ENCODE peak calls at places on chromosome 13, in eight cellular contexts. Z is left lobe of liver; R is HFF-Myc; V is amniotic epithelial cell; C is NK-92 treated with Interleukin-12 subunit alpha and Interleukin-12 subunit beta, amount 100 ng/mL, for 24 hours; U is heart right ventricle; D is Daoy; M is AG09319. A is an unnamed sample.

GRCh38 chr13:47519626-47520025 is 481.4 kb downstream of the SUCLA2 start:
- DNase-seq in U (no peak), C (no peak), D (no peak), M (no peak), Z (no peak), V (no peak), R (no peak), A (no peak)

GRCh38 chr13:113093580-113094409 is 11.8 kb upstream of the F7 start:
- DNase-seq in D (no peak), R (no peak), U (no peak), C (no peak), Z (no peak), V (no peak), M (no peak), A (no peak)

GRCh38 chr13:39341238-39341637 is 261.8 kb downstream of the LHFPL6 start:
- DNase-seq in Z (no peak), R (no peak), M (no peak), C (no peak), U (no peak), D (no peak), V (no peak), A (no peak)

GRCh38 chr13:29436721-29437250 is 158.7 kb downstream of the SLC7A1 start:
- DNase-seq in V (peak), R (no peak), D (peak), U (no peak), Z (no peak), C (no peak), M (no peak), A (no peak)

GRCh38 chr13:72556945-72557344 is 170.5 kb downstream of the MZT1 start:
- DNase-seq in Z (no peak), C (no peak), R (no peak), V (no peak), D (no peak), U (no peak), M (no peak), A (no peak)

GRCh38 chr13:59690857-59691500 is 472.7 kb downstream of the DIAPH3 start:
- DNase-seq in M (no peak), Z (no peak), U (no peak), C (no peak), R (no peak), V (peak), D (no peak), A (no peak)

GRCh38 chr13:85314686-85315085 is 484.5 kb downstream of the SLITRK6 start:
- DNase-seq in M (no peak), V (no peak), C (no peak), U (no peak), R (no peak), D (no peak), Z (no peak), A (no peak)

GRCh38 chr13:83327091-83327490 is 555.2 kb downstream of the SLITRK1 start:
- DNase-seq in D (no peak), C (no peak), U (no peak), R (no peak), V (no peak), M (no peak), Z (no peak), A (no peak)

GRCh38 chr13:51420681-51421476 is 32.0 kb downstream of the INTS6 start:
- DNase-seq in D (no peak), C (no peak), Z (no peak), V (no peak), M (no peak), R (no peak), U (no peak), A (no peak)

GRCh38 chr13:42895781-42896180 is 96.3 kb downstream of the EPSTI1 start:
- DNase-seq in C (no peak), M (no peak), D (no peak), Z (no peak), U (no peak), R (no peak), V (peak), A (no peak)

GRCh38 chr13:29754486-29754806 is 96.0 kb downstream of the UBL3 start:
- DNase-seq in U (no peak), C (no peak), V (peak), M (no peak), D (peak), R (no peak), Z (no peak), A (no peak)

GRCh38 chr13:42151781-42152180 is 103.3 kb downstream of the DGKH start:
- DNase-seq in R (no peak), V (no peak), D (no peak), C (no peak), M (no peak), U (no peak), Z (no peak), A (no peak)

GRCh38 chr13:112510002-112510780 is 77.8 kb downstream of the TUBGCP3 start:
- DNase-seq in R (peak), M (peak), D (peak), U (peak), C (no peak), Z (no peak), V (peak), A (peak)

GRCh38 chr13:77239312-77239711 is 87.6 kb downstream of the MYCBP2 start:
- DNase-seq in Z (no peak), R (no peak), M (no peak), D (no peak), V (no peak), U (no peak), C (no peak), A (no peak)

GRCh38 chr13:111505175-111505777 is 184.8 kb downstream of the TEX29 start:
- DNase-seq in C (no peak), R (no peak), V (no peak), U (no peak), D (peak), Z (no peak), M (no peak), A (peak)

GRCh38 chr13:110447801-110448200 is 113.7 kb downstream of the RAB20 start:
- DNase-seq in Z (no peak), M (no peak), C (no peak), V (no peak), D (no peak), R (no peak), U (no peak), A (no peak)

GRCh38 chr13:27635256-27635655 is 13.6 kb downstream of the POLR1D start:
- DNase-seq in D (no peak), Z (no peak), U (no peak), M (no peak), V (no peak), R (no peak), C (no peak), A (no peak)

GRCh38 chr13:114143806-114144605 is 11.6 kb upstream of the RASA3 start:
- DNase-seq in U (no peak), M (no peak), R (no peak), C (no peak), D (peak), V (no peak), Z (peak), A (no peak)

GRCh38 chr13:31998131-31998530 is 33.4 kb upstream of the FRY start:
- DNase-seq in C (no peak), R (no peak), U (peak), M (no peak), D (no peak), Z (no peak), V (peak), A (no peak)

GRCh38 chr13:25886438-25887214 is 165.2 kb downstream of the SHISA2 start:
- DNase-seq in D (peak), U (no peak), V (peak), C (no peak), R (no peak), Z (no peak), M (peak), A (no peak)

GRCh38 chr13:93233997-93234416 is 7.4 kb downstream of the GPC6 start:
- DNase-seq in D (no peak), V (no peak), Z (peak), R (no peak), C (no peak), U (no peak), M (no peak), A (no peak)

A was measured in neural crest cell.